ENCODE peak calls at places on chromosome 21, in four cellular contexts. I is NCI-H1694 treated with DMSO at 0.1 percent for 48 hours, Y is cardiac muscle cell, A is NCI-H1105 treated with DMSO at 0.1 percent for 48 hours. W is an unnamed sample.
A peak's percentile ranks its signal among the peaks of the same experiment; 100 is the strongest.

GRCh38 chr21:40516336-40516735 is 330.6 kb downstream of the DSCAM start:
- DNase-seq in I (no peak), Y (no peak), A (no peak), W (peak; percentile 10)

GRCh38 chr21:34159617-34159883 is 86.2 kb downstream of the MRPS6 start:
- DNase-seq in I (no peak), Y (no peak), A (no peak), W (no peak)

GRCh38 chr21:36437745-36438128 is 42.2 kb downstream of the CLDN14 start:
- DNase-seq in I (no peak), Y (peak; percentile 82), A (no peak), W (no peak)

GRCh38 chr21:36104306-36105300 is 30.3 kb upstream of the CBR3 start:
- DNase-seq in I (no peak), Y (peak; percentile 64), A (no peak), W (peak; percentile 63)

GRCh38 chr21:36246080-36246631 is 73.8 kb upstream of the MORC3 start:
- DNase-seq in I (no peak), Y (no peak), A (no peak), W (no peak)

GRCh38 chr21:40757366-40757765 is 89.6 kb downstream of the DSCAM start:
- DNase-seq in I (no peak), Y (no peak), A (no peak), W (no peak)

GRCh38 chr21:22791986-22792560 is 1793.9 kb downstream of the NCAM2 start:
- DNase-seq in I (peak; percentile 88), Y (peak; percentile 62), A (peak; percentile 88), W (peak; percentile 88)

GRCh38 chr21:27802816-27803475 is 836.1 kb upstream of the ADAMTS5 start:
- DNase-seq in I (peak; percentile 51), Y (peak; percentile 50), A (peak; percentile 8), W (peak; percentile 52)

GRCh38 chr21:45142916-45143315 is 68.5 kb downstream of the ADARB1 start:
- DNase-seq in I (no peak), Y (no peak), A (no peak), W (no peak)

GRCh38 chr21:37412603-37413360 is 46.2 kb downstream of the DYRK1A start:
- DNase-seq in I (no peak), Y (peak; percentile 30), A (no peak), W (no peak)

GRCh38 chr21:26115346-26115745 is 55.2 kb downstream of the APP start:
- DNase-seq in I (peak; percentile 53), Y (peak; percentile 41), A (peak; percentile 97), W (peak; percentile 50)

GRCh38 chr21:43343095-43343991 is 83.6 kb downstream of the SIK1 start:
- DNase-seq in I (no peak), Y (no peak), A (peak; percentile 33), W (no peak)

GRCh38 chr21:43301424-43302355 is 125.2 kb downstream of the SIK1 start:
- DNase-seq in I (no peak), Y (no peak), A (no peak), W (no peak)

GRCh38 chr21:44285547-44285992 is at the start of gene AIRE:
- DNase-seq in I (no peak), Y (no peak), A (no peak), W (no peak)

GRCh38 chr21:31546402-31547155 is 112.9 kb upstream of the SOD1 start:
- DNase-seq in I (no peak), Y (peak; percentile 58), A (no peak), W (no peak)

GRCh38 chr21:40841524-40842196 is 5.3 kb downstream of the DSCAM start:
- DNase-seq in I (peak; percentile 46), Y (no peak), A (peak; percentile 95), W (peak; percentile 24)

GRCh38 chr21:21101911-21102310 is 103.7 kb downstream of the NCAM2 start:
- DNase-seq in I (no peak), Y (peak; percentile 73), A (peak; percentile 44), W (peak; percentile 74)

GRCh38 chr21:29196664-29197052 is 66.2 kb downstream of the MAP3K7CL start:
- DNase-seq in I (no peak), Y (no peak), A (no peak), W (no peak)

GRCh38 chr21:31580866-31581276 is 78.6 kb upstream of the SOD1 start:
- DNase-seq in I (peak; percentile 79), Y (peak; percentile 78), A (peak; percentile 74), W (peak; percentile 71)

GRCh38 chr21:36034211-36034913 is 26.0 kb downstream of the SETD4 start:
- DNase-seq in I (no peak), Y (no peak), A (no peak), W (no peak)

GRCh38 chr21:43204638-43205037 is 35.8 kb downstream of the CRYAA start:
- DNase-seq in I (no peak), Y (no peak), A (no peak), W (no peak)

GRCh38 chr21:41972511-41973205 is 18.8 kb upstream of the C2CD2 start:
- DNase-seq in I (no peak), Y (no peak), A (no peak), W (no peak)

GRCh38 chr21:31030367-31031106 is 7.7 kb downstream of the KRTAP19-8 start:
- DNase-seq in I (no peak), Y (no peak), A (no peak), W (no peak)

GRCh38 chr21:33121715-33122475 is 52.0 kb downstream of the OLIG1 start:
- DNase-seq in I (no peak), Y (peak; percentile 16), A (no peak), W (peak; percentile 53)

GRCh38 chr21:39630827-39631226 is 18.1 kb downstream of the B3GALT5 start:
- DNase-seq in I (no peak), Y (no peak), A (no peak), W (no peak)

GRCh38 chr21:46436586-46436985 is 22.1 kb upstream of the DIP2A start:
- DNase-seq in I (no peak), Y (no peak), A (no peak), W (no peak)

GRCh38 chr21:15604424-15604823 is 125.4 kb upstream of the USP25 start:
- DNase-seq in I (no peak), Y (peak; percentile 82), A (no peak), W (peak; percentile 62)

GRCh38 chr21:15210235-15210678 is 145.5 kb upstream of the NRIP1 start:
- DNase-seq in I (no peak), Y (peak; percentile 66), A (no peak), W (no peak)

GRCh38 chr21:45286671-45287437 is 841 bp downstream of the POFUT2 start:
- DNase-seq in I (no peak), Y (no peak), A (no peak), W (no peak)

GRCh38 chr21:16535100-16535418 is 805.3 kb downstream of the USP25 start:
- DNase-seq in I (no peak), Y (peak; percentile 96), A (peak; percentile 56), W (peak; percentile 48)

GRCh38 chr21:46109251-46110221 is 11.6 kb downstream of the COL6A2 start:
- DNase-seq in I (no peak), Y (no peak), A (no peak), W (no peak)

GRCh38 chr21:20617130-20617529 is 381.1 kb upstream of the NCAM2 start:
- DNase-seq in I (no peak), Y (no peak), A (peak; percentile 78), W (no peak)

GRCh38 chr21:46286668-46286982 is 483 bp downstream of the YBEY start:
- DNase-seq in I (no peak), Y (no peak), A (no peak), W (no peak)

GRCh38 chr21:39037807-39038405 is 145.3 kb downstream of the PSMG1 start:
- DNase-seq in I (no peak), Y (no peak), A (no peak), W (no peak)

GRCh38 chr21:38386967-38387366 is 111.3 kb downstream of the ERG start:
- DNase-seq in I (no peak), Y (no peak), A (no peak), W (no peak)

GRCh38 chr21:20882462-20883415 is 115.5 kb upstream of the NCAM2 start:
- DNase-seq in I (peak; percentile 41), Y (peak; percentile 34), A (peak; percentile 64), W (peak; percentile 66)

GRCh38 chr21:27423906-27424595 is 457.2 kb upstream of the ADAMTS5 start:
- DNase-seq in I (no peak), Y (peak; percentile 74), A (no peak), W (no peak)

GRCh38 chr21:36965720-36966065 is 776 bp downstream of the HLCS start:
- DNase-seq in I (no peak), Y (no peak), A (no peak), W (no peak)

GRCh38 chr21:37368536-37369279 is 2.1 kb downstream of the DYRK1A start:
- DNase-seq in I (no peak), Y (peak; percentile 28), A (no peak), W (no peak)

W was measured in A673.